ENCODE peak calls at places on chromosomes 2 and 18, in ten cellular contexts. V, O, I, T, H, D, X, N, C and E are unnamed samples.

GRCh38 chr2:172465417-172466334 is 38.3 kb downstream of the ITGA6 start:
- DNase-seq in O (peak; percentile 65), T (peak; percentile 80), X (peak; percentile 71), D (peak; percentile 84), I (peak; percentile 63), V (no peak), N (peak; percentile 49), C (peak; percentile 72), H (peak; percentile 89), E (peak; percentile 61)

GRCh38 chr2:182283512-182283911 is 143.3 kb downstream of the PDE1A start:
- DNase-seq in H (no peak), C (no peak), V (no peak), D (no peak), I (no peak), O (no peak), T (no peak), X (no peak), N (no peak), E (no peak)

GRCh38 chr2:238243496-238244076 is 3.7 kb upstream of the HES6 start:
- DNase-seq in D (no peak), I (no peak), H (no peak), V (no peak), O (peak; percentile 72), N (no peak), T (no peak), X (peak; percentile 18), C (no peak), E (no peak)

GRCh38 chr2:74540291-74540690 is 10.6 kb downstream of the HTRA2 start:
- DNase-seq in N (no peak), D (peak; percentile 48), X (no peak), V (no peak), O (no peak), I (no peak), H (no peak), C (no peak), T (no peak), E (no peak)

GRCh38 chr2:42567389-42567788 is 1.0 kb upstream of the MTA3 start:
- DNase-seq in T (peak; percentile 19), D (no peak), H (no peak), O (no peak), C (no peak), N (no peak), V (no peak), I (no peak), X (no peak), E (no peak)

GRCh38 chr2:207165121-207166038 is at the start of gene KLF7:
- DNase-seq in T (peak; percentile 72), X (peak; percentile 45), D (no peak), N (peak; percentile 76), O (peak; percentile 25), V (peak; percentile 16), I (peak; percentile 37), H (peak; percentile 55), C (peak; percentile 63), E (peak; percentile 69)

GRCh38 chr2:98472132-98472650 is 27.5 kb downstream of the INPP4A start:
- DNase-seq in D (no peak), O (peak; percentile 70), I (no peak), C (no peak), N (no peak), H (no peak), X (peak; percentile 72), T (no peak), V (no peak), E (peak; percentile 86)

GRCh38 chr18:41126541-41127235 is 828.3 kb upstream of the PIK3C3 start:
- DNase-seq in C (no peak), I (no peak), T (no peak), O (no peak), D (no peak), N (no peak), X (no peak), H (no peak), V (no peak), E (no peak)

GRCh38 chr2:37688771-37689468 is 17.5 kb upstream of the CDC42EP3 start:
- DNase-seq in I (no peak), O (no peak), V (no peak), T (no peak), D (no peak), H (no peak), C (peak; percentile 96), N (no peak), X (no peak), E (no peak)